ENCODE peak calls at places on chromosomes 5 and 9, in eight cellular contexts. A, N, C, E, D, R, G and K are unnamed samples.

GRCh38 chr5:169960659-169961058 is 19.6 kb downstream of the INSYN2B start:
- DNase-seq in R (no peak), N (no peak), E (no peak), D (no peak), A (no peak), G (no peak), C (no peak), K (no peak)

GRCh38 chr9:137336735-137337134 is 34.7 kb upstream of the NRARP start:
- DNase-seq in N (no peak), E (no peak), G (no peak), A (no peak), C (no peak), D (no peak), R (no peak), K (no peak)

GRCh38 chr9:93452710-93453046 is 703 bp downstream of the FAM120AOS start:
- DNase-seq in G (peak), C (no peak), E (no peak), R (no peak), A (no peak), N (peak), D (no peak), K (no peak)

GRCh38 chr5:110105692-110106091 is 416.0 kb downstream of the MAN2A1 start:
- DNase-seq in A (no peak), D (no peak), G (no peak), C (peak), E (no peak), R (no peak), N (no peak), K (no peak)

GRCh38 chr9:129517006-129517405 is 103.9 kb downstream of the C9orf50 start:
- DNase-seq in N (no peak), C (no peak), R (no peak), A (no peak), E (no peak), D (no peak), G (no peak), K (no peak)

GRCh38 chr5:142325677-142326479 is 1.1 kb upstream of the SPRY4 start:
- DNase-seq in N (peak), E (no peak), D (no peak), R (no peak), G (peak), A (peak), C (no peak), K (peak)

GRCh38 chr5:170179626-170180025 is 53.2 kb upstream of the C5orf58 start:
- DNase-seq in A (no peak), N (no peak), E (no peak), C (no peak), G (no peak), D (no peak), R (no peak), K (no peak)

GRCh38 chr9:114275246-114275994 is 47.5 kb upstream of the ORM1 start:
- DNase-seq in D (peak), G (no peak), N (peak), A (no peak), R (no peak), E (no peak), C (no peak), K (no peak)

GRCh38 chr5:110150199-110150598 is 460.5 kb downstream of the MAN2A1 start:
- DNase-seq in N (no peak), A (no peak), E (no peak), D (no peak), R (no peak), G (no peak), C (no peak), K (no peak)

GRCh38 chr5:60744682-60745081 is 44.7 kb upstream of the DEPDC1B start:
- DNase-seq in E (no peak), A (no peak), R (no peak), D (no peak), C (no peak), G (no peak), N (no peak), K (no peak)

GRCh38 chr9:126376903-126377342 is 50.3 kb downstream of the MVB12B start:
- DNase-seq in G (no peak), C (no peak), E (no peak), A (no peak), D (no peak), N (no peak), R (no peak), K (no peak)

GRCh38 chr5:101590384-101590783 is 687.3 kb upstream of the ST8SIA4 start:
- DNase-seq in E (peak), G (no peak), D (no peak), N (no peak), A (peak), R (no peak), C (no peak), K (no peak)

GRCh38 chr9:26243722-26244121 is 565.5 kb upstream of the TUSC1 start:
- DNase-seq in R (peak), N (no peak), G (no peak), E (no peak), A (no peak), C (no peak), D (no peak), K (no peak)

GRCh38 chr5:58366461-58366860 is 93.4 kb downstream of the PLK2 start:
- DNase-seq in R (no peak), D (no peak), A (no peak), E (no peak), N (no peak), G (no peak), C (no peak), K (no peak)

GRCh38 chr5:95812100-95812472 is 10.4 kb downstream of the GLRX start:
- DNase-seq in C (no peak), D (no peak), E (no peak), R (no peak), A (no peak), N (no peak), G (no peak), K (no peak)

GRCh38 chr5:155556700-155557099 is 543.1 kb downstream of the KIF4B start:
- DNase-seq in N (no peak), D (no peak), R (no peak), A (no peak), G (no peak), C (peak), E (no peak), K (no peak)

GRCh38 chr9:126293522-126293889 is 33.1 kb upstream of the MVB12B start:
- DNase-seq in R (no peak), E (no peak), A (no peak), N (no peak), C (no peak), G (no peak), D (no peak), K (no peak)

GRCh38 chr9:13568851-13569618 is 289.5 kb upstream of the MPDZ start:
- DNase-seq in N (no peak), A (no peak), G (no peak), R (no peak), E (no peak), D (no peak), C (no peak), K (no peak)

GRCh38 chr9:111036946-111037743 is 1.1 kb downstream of the LPAR1 start:
- DNase-seq in E (peak), R (no peak), D (no peak), N (no peak), C (no peak), A (peak), G (no peak), K (no peak)

GRCh38 chr5:174571662-174572397 is 152.6 kb upstream of the MSX2 start:
- DNase-seq in D (peak), C (peak), A (peak), N (no peak), E (no peak), G (peak), R (peak), K (no peak)

GRCh38 chr5:41219655-41220269 is 6.4 kb upstream of the C6 start:
- DNase-seq in N (no peak), E (no peak), D (no peak), C (no peak), R (no peak), A (no peak), G (no peak), K (no peak)

DNA sequence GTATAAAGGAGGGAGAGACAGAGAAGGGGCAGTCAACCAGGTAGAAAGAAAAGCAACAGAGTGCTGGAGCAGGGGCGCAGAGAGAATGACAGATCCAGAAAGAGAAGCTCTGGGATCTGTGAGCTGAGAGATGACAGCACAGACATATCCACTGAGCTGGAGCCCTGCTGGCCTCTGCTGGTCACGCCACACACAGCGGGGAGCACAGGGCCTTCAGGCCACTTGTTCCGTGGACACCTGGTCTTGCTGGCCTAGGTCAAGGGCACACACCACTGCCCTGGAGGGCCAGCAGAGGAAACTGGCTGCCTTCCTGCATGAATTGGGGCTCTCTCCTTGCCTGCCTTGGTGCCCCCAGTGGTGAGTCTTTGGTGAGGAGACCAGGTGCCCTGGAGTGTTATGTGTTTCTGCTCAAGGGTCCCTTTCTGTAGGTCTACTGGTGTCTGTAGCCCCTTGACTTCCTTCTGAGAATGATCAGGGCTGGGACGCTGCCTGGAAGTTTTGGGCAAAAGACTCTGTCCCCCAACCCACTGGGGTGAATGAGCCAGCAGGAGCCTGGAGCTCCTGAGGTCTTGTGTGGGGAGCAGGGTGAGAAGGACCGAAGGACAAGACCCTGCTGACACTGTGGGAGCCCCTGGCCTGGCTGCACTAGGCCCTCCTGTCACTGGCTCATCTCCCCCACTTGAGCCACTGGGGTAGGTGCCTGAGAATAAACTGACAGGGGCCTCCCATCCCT is 59.2 kb upstream of the ADAMTS2 start:
- DNase-seq in E (no peak), D (peak), G (peak), C (no peak), R (no peak), N (no peak), A (no peak), K (no peak)
- TF ChIP-seq CTCF in E (no peak), D (no peak), G (no peak), C (no peak), R (peak), N (no peak), A (peak), K (no peak)

GRCh38 chr5:178732281-178732680 is 1.8 kb upstream of the ZNF354A start:
- DNase-seq in R (no peak), G (no peak), A (no peak), C (peak), E (no peak), D (no peak), N (no peak), K (no peak)

DNA sequence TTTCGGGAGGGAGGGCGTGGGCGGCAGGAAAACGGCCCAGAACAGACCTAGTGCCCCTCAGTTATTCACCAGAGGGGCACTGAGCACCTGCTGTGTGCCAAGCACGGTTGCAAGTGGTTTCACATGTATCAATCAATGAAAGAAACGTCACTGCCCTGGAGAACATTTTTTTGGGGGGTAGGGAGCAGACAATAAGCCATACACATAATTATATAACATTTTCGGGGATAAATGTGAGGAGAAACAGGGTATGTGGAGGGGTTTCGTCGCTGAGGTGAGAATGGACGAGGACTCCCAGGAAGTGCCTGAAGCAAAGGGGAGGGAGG is 444 bp upstream of the ZNF354A start:
- DNase-seq in C (no peak), E (no peak), D (no peak), G (peak), A (no peak), R (no peak), N (no peak), K (no peak)
- TF ChIP-seq CTCF in C (no peak), E (no peak), D (no peak), G (no peak), A (peak), R (no peak), N (peak), K (no peak)

DNA sequence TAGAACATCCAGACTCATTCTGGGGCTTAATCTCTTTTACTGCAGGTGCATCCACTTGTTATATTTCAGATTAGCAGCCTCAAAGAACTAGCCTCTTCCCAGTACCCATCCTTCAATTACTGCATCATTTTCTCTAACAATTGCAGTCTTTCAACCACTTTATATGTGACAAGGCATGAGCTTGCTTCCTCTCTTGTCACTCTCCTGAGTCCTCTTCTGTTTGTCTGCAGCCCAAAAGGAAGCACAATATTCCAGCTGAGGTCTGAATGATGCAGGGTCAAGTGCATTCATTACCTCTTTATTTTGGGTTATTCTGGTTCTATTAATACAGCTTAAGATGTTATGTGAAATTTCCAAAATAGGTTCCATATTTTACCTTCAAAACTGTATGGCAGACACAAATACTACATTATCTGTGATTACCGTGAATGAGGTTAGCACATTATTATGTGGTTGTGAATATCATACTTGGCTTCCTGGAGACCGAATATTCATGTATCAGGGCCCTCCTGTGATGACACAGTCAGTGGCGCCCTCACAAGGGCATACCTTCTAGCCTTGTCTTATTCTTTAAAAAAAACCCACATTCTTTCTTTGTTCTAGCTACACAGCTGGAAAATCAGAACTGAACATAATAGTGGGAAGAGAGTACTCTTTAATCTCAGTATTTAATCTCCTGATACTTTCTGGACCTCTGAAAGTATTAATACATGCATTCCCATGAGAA is 323.8 kb downstream of the PDE4D start:
- DNase-seq in D (no peak), A (no peak), G (no peak), E (no peak), C (no peak), N (no peak), R (no peak), K (no peak)
- TF ChIP-seq CTCF in D (no peak), A (no peak), G (no peak), E (no peak), C (no peak), N (no peak), R (no peak), K (no peak)

DNA sequence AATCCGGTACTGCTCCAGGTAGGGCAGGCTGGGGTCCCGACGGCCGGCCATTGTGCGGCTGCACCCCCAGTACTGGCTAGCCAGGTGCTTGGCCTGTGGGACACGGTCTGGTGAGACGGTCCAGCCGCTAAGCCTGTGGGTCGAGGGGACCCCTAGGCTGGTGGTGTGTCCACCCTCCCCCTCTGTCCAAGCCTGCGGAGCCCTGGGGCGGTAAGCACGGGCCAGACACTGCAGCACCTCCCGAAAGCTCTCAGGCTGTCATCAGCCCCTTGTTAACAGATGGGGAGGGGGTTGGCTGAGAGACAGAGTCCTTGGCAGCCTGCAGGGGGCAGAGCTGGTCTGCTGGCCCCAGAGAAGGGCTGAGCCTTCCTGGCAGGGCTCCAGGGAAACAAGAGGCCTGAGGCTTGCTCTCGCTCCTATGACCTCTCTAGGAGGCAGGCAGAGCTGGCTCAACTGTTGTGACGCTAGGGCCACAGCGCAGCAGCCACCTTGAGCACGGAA is 11.8 kb upstream of the MRNIP start:
- DNase-seq in A (no peak), D (no peak), E (no peak), R (no peak), C (peak), N (peak), G (no peak), K (no peak)
- TF ChIP-seq CTCF in A (peak), D (no peak), E (no peak), R (peak), C (peak), N (peak), G (peak), K (no peak)